ENCODE peak calls at places on chromosomes 4 and X, in five cellular contexts. Z, Q, J, M and L are unnamed samples.

GRCh38 chr4:81164623-81165416 is 50.2 kb downstream of the PRKG2 start:
- DNase-seq in Z (no peak), Q (peak; percentile 94), J (no peak), M (no peak), L (no peak)

GRCh38 chr4:151458148-151458547 is 49.2 kb downstream of the FHIP1A start:
- DNase-seq in Z (no peak), Q (no peak), J (no peak), M (no peak), L (no peak)

GRCh38 chr4:47668256-47668655 is 169.6 kb downstream of the CORIN start:
- DNase-seq in Z (no peak), Q (no peak), J (no peak), M (no peak), L (no peak)

GRCh38 chrX:20361890-20362262 is 95.2 kb upstream of the RPS6KA3 start:
- DNase-seq in Z (no peak), Q (peak; percentile 63), J (peak; percentile 81), M (no peak), L (no peak)

GRCh38 chr4:113447061-113447460 is 314.5 kb downstream of the CAMK2D start:
- DNase-seq in Z (no peak), Q (no peak), J (no peak), M (no peak), L (no peak)

GRCh38 chr4:188930822-188931221 is 791.6 kb downstream of the TRIML1 start:
- DNase-seq in Z (no peak), Q (no peak), J (no peak), M (no peak), L (no peak)

GRCh38 chrX:97310373-97310772 is 426.7 kb downstream of the RPA4 start:
- DNase-seq in Z (no peak), Q (peak; percentile 70), J (peak; percentile 3), M (peak; percentile 24), L (no peak)

GRCh38 chr4:150240011-150240410 is 161.8 kb downstream of the DCLK2 start:
- DNase-seq in Z (no peak), Q (no peak), J (no peak), M (no peak), L (no peak)

GRCh38 chr4:98908182-98908581 is 20.8 kb downstream of the EIF4E start:
- DNase-seq in Z (no peak), Q (no peak), J (no peak), M (no peak), L (no peak)

GRCh38 chrX:20026278-20026677 is 35.4 kb upstream of the BCLAF3 start:
- DNase-seq in Z (no peak), Q (peak; percentile 54), J (peak; percentile 15), M (no peak), L (no peak)

GRCh38 chr4:189304755-189305154 is 635.9 kb upstream of the FRG1 start:
- DNase-seq in Z (no peak), Q (no peak), J (no peak), M (no peak), L (no peak)

GRCh38 chr4:71713611-71714203 is 70.2 kb downstream of the GC start:
- DNase-seq in Z (no peak), Q (peak; percentile 79), J (peak; percentile 84), M (peak; percentile 17), L (no peak)

GRCh38 chr4:136939781-136940180 is 592.5 kb downstream of the PCDH18 start:
- DNase-seq in Z (no peak), Q (no peak), J (no peak), M (no peak), L (no peak)

GRCh38 chr4:7890635-7891393 is 48.8 kb downstream of the AFAP1 start:
- DNase-seq in Z (no peak), Q (peak; percentile 75), J (peak; percentile 41), M (peak; percentile 34), L (no peak)

GRCh38 chrX:101117701-101118100 is 19.7 kb downstream of the CENPI start:
- DNase-seq in Z (no peak), Q (no peak), J (peak; percentile 29), M (no peak), L (no peak)

GRCh38 chr4:5370286-5370685 is 319.0 kb downstream of the STK32B start:
- DNase-seq in Z (no peak), Q (peak; percentile 90), J (no peak), M (no peak), L (no peak)